ENCODE peak calls at places on chromosomes 4 and X, in nine cellular contexts. W is GM06990, P is IMR-90, G is heart right ventricle, X is suprapubic skin, B is stomach, E is psoas muscle, R is brain microvascular endothelial cell, V is pancreas. C is an unnamed sample.

GRCh38 chr4:147571021-147571770 is 46.0 kb upstream of the TMEM184C start:
- DNase-seq in B (no peak), R (no peak), X (no peak), V (no peak), W (no peak), P (peak), E (no peak), G (no peak), C (no peak)

GRCh38 chr4:186190456-186191265 is 706 bp upstream of the CYP4V2 start:
- DNase-seq in E (no peak), V (peak), X (no peak), W (no peak), R (no peak), P (no peak), B (no peak), G (no peak), C (no peak)

GRCh38 chr4:146179784-146180405 is 4.4 kb downstream of the LSM6 start:
- DNase-seq in X (no peak), E (no peak), P (no peak), V (no peak), W (no peak), G (no peak), R (no peak), B (no peak), C (no peak)

GRCh38 chrX:122622800-122623199 is 561.3 kb upstream of the GRIA3 start:
- DNase-seq in G (no peak), E (no peak), P (no peak), W (no peak), R (no peak), V (no peak), B (no peak), X (no peak), C (no peak)

GRCh38 chr4:152945639-152946038 is 9.5 kb downstream of the FHDC1 start:
- DNase-seq in W (no peak), V (no peak), E (no peak), P (no peak), B (no peak), X (no peak), R (no peak), G (no peak), C (no peak)

GRCh38 chr4:3824521-3825270 is 58.5 kb downstream of the ADRA2C start:
- DNase-seq in V (no peak), G (no peak), W (no peak), B (no peak), E (no peak), R (no peak), P (no peak), X (no peak), C (no peak)

GRCh38 chr4:123709336-123709735 is 312.7 kb downstream of the SPRY1 start:
- DNase-seq in R (no peak), W (no peak), E (no peak), P (no peak), X (no peak), G (no peak), B (no peak), V (no peak), C (no peak)

GRCh38 chrX:39652336-39652735 is 445.4 kb downstream of the BCOR start:
- DNase-seq in V (no peak), G (no peak), W (no peak), R (no peak), X (no peak), E (no peak), B (no peak), P (peak), C (peak)

GRCh38 chrX:54358424-54359211 is 772 bp upstream of the WNK3 start:
- DNase-seq in R (peak), G (peak), W (peak), B (no peak), P (peak), V (peak), X (peak), E (no peak), C (no peak)

GRCh38 chr4:132694775-132695174 is 454.3 kb upstream of the PCDH10 start:
- DNase-seq in E (no peak), R (no peak), V (no peak), W (no peak), X (no peak), B (no peak), P (no peak), G (no peak), C (no peak)

GRCh38 chrX:84865113-84865512 is 138.6 kb upstream of the APOOL start:
- DNase-seq in X (no peak), P (no peak), V (no peak), W (no peak), B (no peak), R (peak), G (no peak), E (no peak), C (no peak)

GRCh38 chr4:103052779-103053178 is 23.8 kb downstream of the SLC9B2 start:
- DNase-seq in P (no peak), E (no peak), G (no peak), V (no peak), B (no peak), R (no peak), W (no peak), X (no peak), C (no peak)

GRCh38 chr4:138736362-138736761 is 279.2 kb upstream of the NOCT start:
- DNase-seq in G (no peak), V (no peak), X (no peak), R (no peak), P (peak), W (no peak), B (no peak), E (no peak), C (no peak)

GRCh38 chr4:2931765-2932560 is 31.2 kb downstream of the NOP14 start:
- DNase-seq in E (peak), W (peak), R (no peak), X (peak), V (peak), P (no peak), G (peak), B (peak), C (peak)

GRCh38 chrX:78527263-78527662 is 131.9 kb downstream of the RTL3 start:
- DNase-seq in W (no peak), B (no peak), X (no peak), E (no peak), R (peak), P (peak), G (no peak), V (no peak), C (no peak)

GRCh38 chr4:6497796-6498195 is 25.4 kb upstream of the PPP2R2C start:
- DNase-seq in G (no peak), R (no peak), B (no peak), P (no peak), W (no peak), E (no peak), V (no peak), X (no peak), C (no peak)

GRCh38 chr4:175790067-175790466 is 22.0 kb downstream of the GPM6A start:
- DNase-seq in E (no peak), B (no peak), X (no peak), V (no peak), G (no peak), R (no peak), W (no peak), P (no peak), C (no peak)

GRCh38 chr4:157005193-157005592 is 33.6 kb upstream of the PDGFC start:
- DNase-seq in P (no peak), V (no peak), B (no peak), E (no peak), R (no peak), X (no peak), W (no peak), G (no peak), C (no peak)

GRCh38 chrX:9842541-9842940 is 56.3 kb downstream of the SHROOM2 start:
- DNase-seq in B (no peak), W (no peak), G (no peak), V (peak), X (no peak), P (no peak), R (no peak), E (no peak), C (no peak)

GRCh38 chr4:154727540-154727939 is 16.3 kb upstream of the LRAT start:
- DNase-seq in B (no peak), X (no peak), G (no peak), R (no peak), W (no peak), V (no peak), P (no peak), E (no peak), C (no peak)

GRCh38 chr4:152522245-152522644 is 13.6 kb downstream of the FBXW7 start:
- DNase-seq in V (no peak), P (no peak), E (no peak), W (no peak), R (no peak), G (no peak), B (no peak), X (no peak), C (no peak)

GRCh38 chr4:3220586-3221494 is 28.1 kb upstream of the MSANTD1 start:
- DNase-seq in G (no peak), P (no peak), V (peak), W (no peak), X (no peak), E (peak), R (no peak), B (no peak), C (no peak)

GRCh38 chrX:7586126-7586525 is 256.8 kb upstream of the VCX start:
- DNase-seq in X (no peak), W (peak), G (no peak), R (peak), E (no peak), P (peak), B (no peak), V (no peak), C (no peak)

GRCh38 chrX:24928114-24928513 is 87.7 kb downstream of the ARX start:
- DNase-seq in B (no peak), V (no peak), P (no peak), R (no peak), E (no peak), X (no peak), G (no peak), W (no peak), C (no peak)

GRCh38 chr4:8176547-8177399 is 18.2 kb upstream of the ABLIM2 start:
- DNase-seq in R (peak), P (peak), G (no peak), E (peak), B (peak), V (no peak), X (no peak), W (no peak), C (no peak)

GRCh38 chr4:183721207-183722081 is 62.4 kb downstream of the TRAPPC11 start:
- DNase-seq in G (peak), E (peak), R (peak), W (peak), P (peak), X (no peak), V (peak), B (peak), C (no peak)

GRCh38 chrX:1397001-1397400 is 5.1 kb upstream of the SLC25A6 start:
- DNase-seq in G (no peak), R (no peak), W (no peak), X (no peak), B (no peak), E (peak), P (no peak), V (no peak), C (no peak)

GRCh38 chrX:119640621-119641020 is 34.4 kb upstream of the NKRF start:
- DNase-seq in P (no peak), W (no peak), G (no peak), V (no peak), X (no peak), R (no peak), E (no peak), B (no peak), C (no peak)
- H3K4me3 ChIP-seq in P (no peak), W (no peak), G (no peak), V (no peak), X (no peak), R (no peak), E (no peak), B (no peak), C (no peak)

GRCh38 chr4:122652379-122652778 is 31.5 kb upstream of the IL21 start:
- DNase-seq in G (no peak), R (peak), B (no peak), P (peak), V (no peak), W (no peak), X (no peak), E (no peak), C (no peak)
- TF ChIP-seq CTCF in G (peak), R (peak), B (peak), P (peak), V (no peak), W (peak), X (no peak), E (peak), C (peak)

GRCh38 chr4:126736133-126736518 is 896.6 kb upstream of the INTU start:
- DNase-seq in E (no peak), R (no peak), B (no peak), V (no peak), W (no peak), P (no peak), X (no peak), G (no peak), C (no peak)

GRCh38 chr4:126738926-126739325 is 893.8 kb upstream of the INTU start:
- DNase-seq in R (no peak), B (no peak), W (no peak), X (no peak), V (no peak), G (no peak), E (no peak), P (peak), C (no peak)

GRCh38 chr4:126737899-126738526 is 894.7 kb upstream of the INTU start:
- DNase-seq in P (no peak), X (no peak), R (no peak), W (no peak), V (no peak), G (no peak), E (no peak), B (no peak), C (no peak)

GRCh38 chr4:126740687-126741086 is 892.1 kb upstream of the INTU start:
- DNase-seq in W (no peak), X (no peak), V (no peak), G (no peak), R (no peak), B (no peak), E (no peak), P (no peak), C (no peak)

DNA sequence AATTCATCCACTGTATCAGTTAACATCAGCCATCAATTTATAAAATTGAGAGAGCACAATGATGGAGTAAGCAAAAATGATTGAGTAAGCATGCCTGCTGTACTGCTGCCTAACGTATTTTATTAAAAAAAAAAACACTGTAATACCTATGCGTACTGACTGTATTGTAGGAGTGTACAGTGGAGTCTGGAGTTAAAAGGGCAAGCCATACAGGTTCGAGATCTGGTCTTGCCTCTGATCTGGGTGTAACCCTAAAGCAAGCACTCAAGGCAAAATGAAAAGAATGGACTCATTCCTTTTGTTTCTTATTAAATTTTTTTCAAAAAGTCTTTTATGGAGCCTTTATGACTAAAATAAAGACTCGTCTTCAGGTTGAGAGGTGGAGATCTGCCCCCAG is 894.2 kb upstream of the INTU start:
- DNase-seq in E (no peak), B (no peak), P (no peak), X (no peak), R (no peak), V (no peak), W (no peak), G (no peak), C (no peak)
- H3K4me3 ChIP-seq in E (no peak), B (no peak), P (no peak), X (no peak), R (no peak), V (no peak), W (no peak), G (no peak), C (no peak)

GRCh38 chrX:149938427-149939270 is at the start of gene EOLA2:
- DNase-seq in B (peak), G (peak), R (peak), E (peak), V (peak), W (peak), P (peak), X (peak), C (peak)
- TF ChIP-seq CTCF in B (peak), G (peak), R (peak), E (peak), V (peak), W (peak), P (peak), X (no peak), C (peak)

GRCh38 chr4:1029957-1030520 is 18.6 kb downstream of the FGFRL1 start:
- DNase-seq in P (no peak), G (no peak), W (no peak), V (no peak), X (no peak), R (no peak), E (no peak), B (peak), C (no peak)
- H3K4me3 ChIP-seq in P (no peak), G (no peak), W (no peak), V (no peak), X (no peak), R (no peak), E (no peak), B (no peak), C (no peak)

GRCh38 chr4:12595986-12596385 is 888.2 kb downstream of the RAB28 start:
- DNase-seq in X (no peak), R (no peak), G (no peak), W (no peak), B (no peak), V (no peak), E (no peak), P (no peak), C (no peak)
- TF ChIP-seq CTCF in X (no peak), R (no peak), G (no peak), W (no peak), B (no peak), V (no peak), E (no peak), P (no peak), C (peak)

DNA sequence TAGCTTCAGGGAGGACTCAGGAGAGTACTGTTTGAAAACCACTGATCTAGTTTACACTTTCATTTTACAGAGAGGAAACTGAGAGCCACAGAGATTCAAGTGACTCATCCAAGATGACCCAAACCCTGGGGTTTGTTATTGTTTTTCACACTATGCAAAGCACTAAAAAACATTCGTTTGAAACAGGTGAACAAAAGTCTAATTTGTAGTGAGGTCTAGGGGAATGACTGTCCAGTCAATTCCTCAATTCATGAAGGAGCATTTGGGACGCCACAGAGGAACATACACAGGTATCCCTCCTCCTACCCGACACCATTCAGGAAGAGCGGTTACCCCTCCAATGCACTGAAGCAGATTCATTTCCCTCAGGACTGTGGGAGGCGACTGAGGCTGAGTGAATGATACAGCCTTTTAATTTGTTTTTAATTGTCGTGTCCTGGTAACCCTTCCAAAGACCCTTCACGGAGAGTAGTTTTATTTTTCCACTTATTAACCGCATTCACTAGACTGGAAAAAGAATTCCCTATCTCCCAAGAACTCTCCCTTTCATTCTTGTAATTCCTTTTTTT is 30.3 kb downstream of the TLR10 start:
- DNase-seq in P (peak), V (no peak), B (no peak), R (peak), E (no peak), G (no peak), X (no peak), W (peak), C (peak)
- H3K4me3 ChIP-seq in P (no peak), V (no peak), B (no peak), R (peak), E (no peak), G (peak), X (no peak), W (no peak), C (no peak)

DNA sequence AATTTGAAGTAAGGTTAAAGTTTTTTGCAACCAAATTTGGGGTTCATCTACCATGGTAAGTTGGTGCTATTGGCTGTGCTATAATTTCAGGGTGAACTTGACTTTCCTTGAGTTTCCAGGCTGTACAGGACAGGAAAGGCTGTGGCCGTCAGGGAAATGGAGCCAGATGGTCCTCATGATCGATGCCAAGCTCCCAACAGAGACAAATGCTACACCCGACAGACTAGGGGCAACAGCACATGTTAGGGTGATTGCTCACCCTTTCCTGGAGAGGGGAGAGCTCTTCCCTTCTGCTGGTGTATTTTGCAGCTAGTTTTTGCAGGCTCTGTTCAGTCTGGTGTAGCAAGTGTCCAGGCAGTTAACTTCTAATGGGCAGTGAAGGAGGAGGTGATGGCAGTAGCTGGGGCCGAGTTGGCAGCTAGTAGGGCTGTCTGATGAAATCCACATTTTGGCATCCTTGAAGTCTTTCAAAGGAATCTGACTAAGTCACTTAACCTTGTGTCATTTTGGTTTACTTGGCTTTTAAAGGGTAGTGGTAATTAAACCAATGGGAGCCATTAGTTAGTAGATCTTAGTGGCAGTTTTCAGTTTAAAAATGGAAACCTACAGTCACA is 47.8 kb downstream of the GAB1 start:
- DNase-seq in R (no peak), B (no peak), E (peak), P (peak), G (no peak), W (no peak), X (no peak), V (no peak), C (no peak)
- TF ChIP-seq CTCF in R (no peak), B (no peak), E (no peak), P (no peak), G (no peak), W (no peak), X (no peak), V (no peak), C (no peak)

DNA sequence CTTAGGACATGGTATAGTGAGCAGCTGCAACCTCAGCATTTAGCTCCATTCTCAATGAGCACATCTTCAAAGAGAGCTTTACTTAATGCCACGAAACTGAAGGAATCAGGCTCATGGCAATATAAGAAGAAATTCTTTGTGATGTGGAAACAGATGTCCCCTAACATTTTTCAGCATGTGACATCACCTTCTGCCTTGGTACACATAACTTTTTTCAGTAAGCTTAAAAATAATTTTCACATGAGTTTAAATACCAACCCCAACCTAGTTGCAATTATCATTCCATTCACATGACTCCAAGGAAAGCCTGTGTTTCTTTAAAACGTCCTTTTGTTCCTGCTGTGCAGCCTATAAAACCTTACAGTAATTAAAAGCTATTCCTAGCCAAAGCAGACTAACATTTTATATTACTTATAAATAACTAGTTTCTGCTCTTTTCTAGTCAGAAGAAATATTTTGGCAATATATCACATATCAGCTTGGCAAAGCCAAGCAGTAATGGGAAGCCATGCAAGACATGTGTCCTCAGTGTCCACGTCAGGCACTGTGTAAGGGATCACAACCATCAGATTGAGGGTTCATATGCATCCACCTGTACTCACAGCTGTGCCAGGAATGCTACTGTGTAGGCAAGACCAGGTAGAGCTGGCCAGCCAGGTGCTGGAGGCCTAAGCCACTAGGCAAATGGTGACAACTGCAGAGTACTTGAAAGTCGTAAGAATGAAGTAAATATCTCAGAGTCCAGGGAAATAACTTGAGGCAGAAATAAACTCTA is 466.6 kb downstream of the INPP4B start:
- DNase-seq in X (no peak), E (no peak), W (no peak), P (peak), V (no peak), B (no peak), R (peak), G (no peak), C (no peak)
- H3K4me3 ChIP-seq in X (no peak), E (no peak), W (no peak), P (no peak), V (no peak), B (no peak), R (no peak), G (no peak), C (no peak)

C was measured in GM12864.